ENCODE peak calls at places on chromosomes 13 and 19, in five cellular contexts. One of them, this sample, is unnamed.

GRCh38 chr19:8831832-8832131 is 322 bp downstream of the ZNF558 start:
- DNase-seq in cardiac muscle cell: no peak
- DNase-seq in CD8-positive, alpha-beta T cell: no peak
- DNase-seq in progenitor cell of endocrine pancreas: no peak
- DNase-seq in choroid plexus epithelial cell: no peak
- DNase-seq in this sample: no peak

GRCh38 chr13:31887311-31887710 is 144.3 kb upstream of the FRY start:
- DNase-seq in cardiac muscle cell: no peak
- DNase-seq in choroid plexus epithelial cell: peak
- DNase-seq in CD8-positive, alpha-beta T cell: no peak
- DNase-seq in progenitor cell of endocrine pancreas: no peak
- DNase-seq in this sample: no peak

GRCh38 chr13:50731400-50731799 is 112.1 kb downstream of the DLEU7 start:
- DNase-seq in CD8-positive, alpha-beta T cell: no peak
- DNase-seq in cardiac muscle cell: no peak
- DNase-seq in choroid plexus epithelial cell: peak
- DNase-seq in progenitor cell of endocrine pancreas: no peak
- DNase-seq in this sample: no peak

GRCh38 chr19:51055866-51056265 is 9.0 kb downstream of the KLK13 start:
- DNase-seq in cardiac muscle cell: no peak
- DNase-seq in progenitor cell of endocrine pancreas: no peak
- DNase-seq in CD8-positive, alpha-beta T cell: no peak
- DNase-seq in choroid plexus epithelial cell: no peak
- DNase-seq in this sample: no peak

GRCh38 chr13:21637296-21637695 is 33.3 kb upstream of the MICU2 start:
- DNase-seq in cardiac muscle cell: no peak
- DNase-seq in choroid plexus epithelial cell: peak
- DNase-seq in progenitor cell of endocrine pancreas: no peak
- DNase-seq in CD8-positive, alpha-beta T cell: no peak
- DNase-seq in this sample: no peak

GRCh38 chr19:44611812-44612295 is 1.5 kb upstream of the IGSF23 start:
- DNase-seq in progenitor cell of endocrine pancreas: no peak
- DNase-seq in cardiac muscle cell: no peak
- DNase-seq in CD8-positive, alpha-beta T cell: no peak
- DNase-seq in choroid plexus epithelial cell: no peak
- DNase-seq in this sample: no peak

GRCh38 chr13:29497137-29497654 is 98.3 kb downstream of the SLC7A1 start:
- DNase-seq in progenitor cell of endocrine pancreas: no peak
- DNase-seq in CD8-positive, alpha-beta T cell: no peak
- DNase-seq in choroid plexus epithelial cell: peak
- DNase-seq in cardiac muscle cell: peak
- DNase-seq in this sample: no peak

GRCh38 chr19:17281391-17282304 is at the start of gene ANKLE1:
- DNase-seq in choroid plexus epithelial cell: no peak
- DNase-seq in cardiac muscle cell: peak
- DNase-seq in CD8-positive, alpha-beta T cell: no peak
- DNase-seq in progenitor cell of endocrine pancreas: no peak
- DNase-seq in this sample: peak

GRCh38 chr19:49421039-49421877 is 2.0 kb downstream of the PTH2 start:
- DNase-seq in CD8-positive, alpha-beta T cell: no peak
- DNase-seq in cardiac muscle cell: peak
- DNase-seq in choroid plexus epithelial cell: peak
- DNase-seq in progenitor cell of endocrine pancreas: peak
- DNase-seq in this sample: peak

GRCh38 chr19:40335101-40335500 is 13.1 kb downstream of the C19orf47 start:
- DNase-seq in cardiac muscle cell: no peak
- DNase-seq in CD8-positive, alpha-beta T cell: no peak
- DNase-seq in progenitor cell of endocrine pancreas: no peak
- DNase-seq in choroid plexus epithelial cell: no peak
- DNase-seq in this sample: no peak

GRCh38 chr13:100630564-100630963 is 42.0 kb upstream of the GGACT start:
- DNase-seq in progenitor cell of endocrine pancreas: no peak
- DNase-seq in cardiac muscle cell: no peak
- DNase-seq in CD8-positive, alpha-beta T cell: no peak
- DNase-seq in choroid plexus epithelial cell: peak
- DNase-seq in this sample: no peak

GRCh38 chr19:48780684-48781391 is 25.5 kb downstream of the FGF21 start:
- DNase-seq in choroid plexus epithelial cell: peak
- DNase-seq in CD8-positive, alpha-beta T cell: no peak
- DNase-seq in cardiac muscle cell: no peak
- DNase-seq in progenitor cell of endocrine pancreas: no peak
- DNase-seq in this sample: no peak

GRCh38 chr13:47114030-47114429 is 217.2 kb upstream of the HTR2A start:
- DNase-seq in CD8-positive, alpha-beta T cell: no peak
- DNase-seq in cardiac muscle cell: no peak
- DNase-seq in progenitor cell of endocrine pancreas: no peak
- DNase-seq in choroid plexus epithelial cell: peak
- DNase-seq in this sample: no peak

GRCh38 chr19:47155141-47155540 is 24.5 kb downstream of the SAE1 start:
- DNase-seq in cardiac muscle cell: no peak
- DNase-seq in progenitor cell of endocrine pancreas: no peak
- DNase-seq in CD8-positive, alpha-beta T cell: no peak
- DNase-seq in choroid plexus epithelial cell: no peak
- DNase-seq in this sample: no peak

GRCh38 chr19:49145485-49146407 is 9.4 kb downstream of the HRC start:
- DNase-seq in CD8-positive, alpha-beta T cell: peak
- DNase-seq in cardiac muscle cell: peak
- DNase-seq in choroid plexus epithelial cell: peak
- DNase-seq in progenitor cell of endocrine pancreas: peak
- DNase-seq in this sample: peak

GRCh38 chr13:100881291-100881864 is 206.8 kb upstream of the TMTC4 start:
- DNase-seq in choroid plexus epithelial cell: peak
- DNase-seq in CD8-positive, alpha-beta T cell: no peak
- DNase-seq in cardiac muscle cell: no peak
- DNase-seq in progenitor cell of endocrine pancreas: no peak
- DNase-seq in this sample: no peak

GRCh38 chr13:63700366-63700765 is 2284.7 kb upstream of the PCDH20 start:
- DNase-seq in progenitor cell of endocrine pancreas: no peak
- DNase-seq in CD8-positive, alpha-beta T cell: no peak
- DNase-seq in cardiac muscle cell: no peak
- DNase-seq in choroid plexus epithelial cell: no peak
- DNase-seq in this sample: no peak

GRCh38 chr13:66618702-66619101 is 611.4 kb downstream of the PCDH9 start:
- DNase-seq in choroid plexus epithelial cell: peak
- DNase-seq in CD8-positive, alpha-beta T cell: no peak
- DNase-seq in progenitor cell of endocrine pancreas: no peak
- DNase-seq in cardiac muscle cell: peak
- DNase-seq in this sample: no peak

GRCh38 chr13:28984825-28985224 is 164.7 kb downstream of the MTUS2 start:
- DNase-seq in progenitor cell of endocrine pancreas: no peak
- DNase-seq in choroid plexus epithelial cell: no peak
- DNase-seq in cardiac muscle cell: no peak
- DNase-seq in CD8-positive, alpha-beta T cell: no peak
- DNase-seq in this sample: no peak

GRCh38 chr19:17830567-17831418 is 9.5 kb upstream of the INSL3 start:
- DNase-seq in progenitor cell of endocrine pancreas: peak
- DNase-seq in choroid plexus epithelial cell: peak
- DNase-seq in cardiac muscle cell: peak
- DNase-seq in CD8-positive, alpha-beta T cell: peak
- DNase-seq in this sample: peak

GRCh38 chr19:13154241-13154778 is 4.1 kb downstream of the IER2 start:
- DNase-seq in progenitor cell of endocrine pancreas: peak
- DNase-seq in cardiac muscle cell: peak
- DNase-seq in choroid plexus epithelial cell: peak
- DNase-seq in CD8-positive, alpha-beta T cell: no peak
- DNase-seq in this sample: peak

GRCh38 chr19:42113641-42114348 is 18.5 kb downstream of the POU2F2 start:
- DNase-seq in cardiac muscle cell: no peak
- DNase-seq in CD8-positive, alpha-beta T cell: no peak
- DNase-seq in choroid plexus epithelial cell: peak
- DNase-seq in progenitor cell of endocrine pancreas: no peak
- DNase-seq in this sample: peak
- TF ChIP-seq CTCF in cardiac muscle cell: peak
- TF ChIP-seq CTCF in CD8-positive, alpha-beta T cell: no peak
- TF ChIP-seq CTCF in choroid plexus epithelial cell: peak
- TF ChIP-seq CTCF in progenitor cell of endocrine pancreas: peak
- TF ChIP-seq CTCF in this sample: peak

GRCh38 chr19:3976495-3977241 is 5.8 kb upstream of the DAPK3 start:
- DNase-seq in choroid plexus epithelial cell: no peak
- DNase-seq in cardiac muscle cell: no peak
- DNase-seq in CD8-positive, alpha-beta T cell: no peak
- DNase-seq in progenitor cell of endocrine pancreas: no peak
- DNase-seq in this sample: no peak

GRCh38 chr19:3979289-3979673 is 6.0 kb downstream of the EEF2 start:
- DNase-seq in choroid plexus epithelial cell: no peak
- DNase-seq in CD8-positive, alpha-beta T cell: no peak
- DNase-seq in progenitor cell of endocrine pancreas: no peak
- DNase-seq in cardiac muscle cell: no peak
- DNase-seq in this sample: no peak

GRCh38 chr19:3978145-3978544 is 7.1 kb downstream of the EEF2 start:
- DNase-seq in CD8-positive, alpha-beta T cell: no peak
- DNase-seq in progenitor cell of endocrine pancreas: no peak
- DNase-seq in choroid plexus epithelial cell: no peak
- DNase-seq in cardiac muscle cell: no peak
- DNase-seq in this sample: no peak

GRCh38 chr19:3975637-3976087 is 4.8 kb upstream of the DAPK3 start:
- DNase-seq in cardiac muscle cell: no peak
- DNase-seq in progenitor cell of endocrine pancreas: no peak
- DNase-seq in CD8-positive, alpha-beta T cell: no peak
- DNase-seq in choroid plexus epithelial cell: no peak
- DNase-seq in this sample: no peak

GRCh38 chr19:3977242-3978143 is 6.6 kb upstream of the DAPK3 start:
- DNase-seq in cardiac muscle cell: no peak
- DNase-seq in CD8-positive, alpha-beta T cell: no peak
- DNase-seq in progenitor cell of endocrine pancreas: no peak
- DNase-seq in choroid plexus epithelial cell: no peak
- DNase-seq in this sample: no peak
- TF ChIP-seq CTCF in cardiac muscle cell: no peak
- TF ChIP-seq CTCF in CD8-positive, alpha-beta T cell: no peak
- TF ChIP-seq CTCF in progenitor cell of endocrine pancreas: peak
- TF ChIP-seq CTCF in choroid plexus epithelial cell: peak
- TF ChIP-seq CTCF in this sample: no peak

DNA sequence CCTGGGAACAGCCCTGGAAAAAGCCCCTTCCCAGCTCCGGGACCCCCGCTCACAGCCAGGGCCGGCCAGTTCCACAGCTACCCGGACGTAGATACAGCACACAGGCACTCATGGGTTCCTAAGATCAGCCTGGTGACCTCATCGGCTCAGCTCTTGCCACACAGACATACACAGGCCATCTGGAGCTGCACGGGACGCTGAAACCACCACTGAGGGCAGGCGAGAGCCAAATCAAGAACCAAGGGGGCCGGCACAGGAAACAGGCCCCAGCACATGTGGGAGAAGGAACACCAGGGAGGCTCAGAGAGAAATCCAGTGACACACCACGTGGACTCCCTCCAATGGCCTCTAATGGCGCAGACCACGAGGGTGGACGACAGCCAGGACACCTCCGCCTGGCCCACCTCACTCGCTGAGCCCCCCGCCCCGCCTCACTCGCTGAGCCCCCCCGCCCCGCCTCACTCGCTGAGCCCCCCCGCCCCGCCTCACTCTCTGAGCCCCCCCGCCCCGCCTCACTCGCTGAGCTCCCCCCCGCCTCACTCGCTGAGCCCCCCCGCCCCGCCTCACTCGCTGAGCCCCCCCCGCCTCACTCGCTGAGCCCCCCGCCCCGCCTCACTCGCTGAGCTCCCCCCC is 69.7 kb upstream of the C13orf46 start:
- DNase-seq in CD8-positive, alpha-beta T cell: no peak
- DNase-seq in choroid plexus epithelial cell: peak
- DNase-seq in progenitor cell of endocrine pancreas: no peak
- DNase-seq in cardiac muscle cell: no peak
- DNase-seq in this sample: no peak
- TF ChIP-seq CTCF in CD8-positive, alpha-beta T cell: no peak
- TF ChIP-seq CTCF in choroid plexus epithelial cell: peak
- TF ChIP-seq CTCF in progenitor cell of endocrine pancreas: no peak
- TF ChIP-seq CTCF in cardiac muscle cell: peak
- TF ChIP-seq CTCF in this sample: no peak

GRCh38 chr13:75365724-75366173 is 116.2 kb downstream of the TBC1D4 start:
- DNase-seq in cardiac muscle cell: no peak
- DNase-seq in progenitor cell of endocrine pancreas: no peak
- DNase-seq in choroid plexus epithelial cell: peak
- DNase-seq in CD8-positive, alpha-beta T cell: no peak
- DNase-seq in this sample: peak
- TF ChIP-seq CTCF in cardiac muscle cell: no peak
- TF ChIP-seq CTCF in progenitor cell of endocrine pancreas: peak
- TF ChIP-seq CTCF in choroid plexus epithelial cell: peak
- TF ChIP-seq CTCF in CD8-positive, alpha-beta T cell: no peak
- TF ChIP-seq CTCF in this sample: no peak

This sample was measured in GM13977.